ENCODE peak calls at places on chromosomes 3 and 15, in four cellular contexts. One of them, this sample, is unnamed.

GRCh38 chr15:71559616-71560015 is 250.7 kb upstream of the NR2E3 start:
- DNase-seq in K562: no peak
- DNase-seq in GM12878: no peak
- DNase-seq in SK-N-SH: no peak
- DNase-seq in this sample: no peak

GRCh38 chr3:123447749-123448502 is 964 bp downstream of the ADCY5 start:
- DNase-seq in K562: peak
- DNase-seq in GM12878: no peak
- DNase-seq in SK-N-SH: peak
- DNase-seq in this sample: peak

GRCh38 chr15:35630570-35630969 is 84.6 kb upstream of the DPH6 start:
- DNase-seq in K562: no peak
- DNase-seq in GM12878: no peak
- DNase-seq in SK-N-SH: no peak
- DNase-seq in this sample: no peak

GRCh38 chr3:29940759-29941319 is 660.0 kb downstream of the RBMS3 start:
- DNase-seq in K562: no peak
- DNase-seq in GM12878: no peak
- DNase-seq in SK-N-SH: no peak
- DNase-seq in this sample: no peak

GRCh38 chr15:20341901-20342605 is 199.5 kb downstream of the GOLGA6L6 start:
- DNase-seq in K562: peak
- DNase-seq in GM12878: no peak
- DNase-seq in SK-N-SH: no peak
- DNase-seq in this sample: no peak

GRCh38 chr3:186915808-186916796 is 14.2 kb upstream of the ST6GAL1 start:
- DNase-seq in K562: no peak
- DNase-seq in GM12878: no peak
- DNase-seq in SK-N-SH: peak
- DNase-seq in this sample: no peak

GRCh38 chr3:2983987-2984724 is 126.0 kb downstream of the IL5RA start:
- DNase-seq in K562: no peak
- DNase-seq in GM12878: no peak
- DNase-seq in SK-N-SH: no peak
- DNase-seq in this sample: no peak

GRCh38 chr3:13125092-13126015 is 52.1 kb upstream of the IQSEC1 start:
- DNase-seq in K562: no peak
- DNase-seq in GM12878: no peak
- DNase-seq in SK-N-SH: no peak
- DNase-seq in this sample: no peak

GRCh38 chr3:89104499-89104898 is 2.9 kb upstream of the EPHA3 start:
- DNase-seq in K562: no peak
- DNase-seq in GM12878: no peak
- DNase-seq in SK-N-SH: no peak
- DNase-seq in this sample: no peak

GRCh38 chr15:58407366-58407765 is 24.4 kb upstream of the LIPC start:
- DNase-seq in K562: no peak
- DNase-seq in GM12878: no peak
- DNase-seq in SK-N-SH: no peak
- DNase-seq in this sample: no peak

GRCh38 chr3:113057117-113057516 is 66.3 kb downstream of the GTPBP8 start:
- DNase-seq in K562: no peak
- DNase-seq in GM12878: peak
- DNase-seq in SK-N-SH: no peak
- DNase-seq in this sample: no peak

GRCh38 chr15:59668571-59668970 is 11.3 kb upstream of the GTF2A2 start:
- DNase-seq in K562: no peak
- DNase-seq in GM12878: no peak
- DNase-seq in SK-N-SH: no peak
- DNase-seq in this sample: no peak

GRCh38 chr3:114929971-114930732 is 216.9 kb downstream of the ZBTB20 start:
- DNase-seq in K562: no peak
- DNase-seq in GM12878: no peak
- DNase-seq in SK-N-SH: no peak
- DNase-seq in this sample: no peak
- TF ChIP-seq NRF1 in K562: no peak
- TF ChIP-seq NRF1 in GM12878: no peak
- TF ChIP-seq NRF1 in SK-N-SH: no peak
- TF ChIP-seq NRF1 in this sample: no peak

GRCh38 chr3:56136514-56136913 is 331.8 kb downstream of the ERC2 start:
- DNase-seq in K562: no peak
- DNase-seq in GM12878: no peak
- DNase-seq in SK-N-SH: no peak
- DNase-seq in this sample: no peak

GRCh38 chr3:56135941-56136340 is 332.3 kb downstream of the ERC2 start:
- DNase-seq in K562: no peak
- DNase-seq in GM12878: no peak
- DNase-seq in SK-N-SH: no peak
- DNase-seq in this sample: no peak

GRCh38 chr3:56132762-56133161 is 335.5 kb downstream of the ERC2 start:
- DNase-seq in K562: no peak
- DNase-seq in GM12878: no peak
- DNase-seq in SK-N-SH: no peak
- DNase-seq in this sample: no peak

GRCh38 chr3:56131976-56132590 is 336.2 kb downstream of the ERC2 start:
- DNase-seq in K562: peak
- DNase-seq in GM12878: no peak
- DNase-seq in SK-N-SH: no peak
- DNase-seq in this sample: no peak

GRCh38 chr3:56133423-56133822 is 334.8 kb downstream of the ERC2 start:
- DNase-seq in K562: no peak
- DNase-seq in GM12878: no peak
- DNase-seq in SK-N-SH: no peak
- DNase-seq in this sample: no peak
- TF ChIP-seq NRF1 in K562: no peak
- TF ChIP-seq NRF1 in GM12878: no peak
- TF ChIP-seq NRF1 in SK-N-SH: no peak
- TF ChIP-seq NRF1 in this sample: no peak

GRCh38 chr3:52216585-52217408 is 8.6 kb downstream of the TLR9 start:
- DNase-seq in K562: no peak
- DNase-seq in GM12878: no peak
- DNase-seq in SK-N-SH: peak
- DNase-seq in this sample: no peak
- TF ChIP-seq NRF1 in K562: no peak
- TF ChIP-seq NRF1 in GM12878: no peak
- TF ChIP-seq NRF1 in SK-N-SH: no peak
- TF ChIP-seq NRF1 in this sample: no peak

GRCh38 chr3:101588626-101589025 is 14.6 kb downstream of the PCNP start:
- DNase-seq in K562: no peak
- DNase-seq in GM12878: no peak
- DNase-seq in SK-N-SH: no peak
- DNase-seq in this sample: no peak
- TF ChIP-seq NRF1 in K562: no peak
- TF ChIP-seq NRF1 in GM12878: no peak
- TF ChIP-seq NRF1 in SK-N-SH: no peak
- TF ChIP-seq NRF1 in this sample: no peak

DNA sequence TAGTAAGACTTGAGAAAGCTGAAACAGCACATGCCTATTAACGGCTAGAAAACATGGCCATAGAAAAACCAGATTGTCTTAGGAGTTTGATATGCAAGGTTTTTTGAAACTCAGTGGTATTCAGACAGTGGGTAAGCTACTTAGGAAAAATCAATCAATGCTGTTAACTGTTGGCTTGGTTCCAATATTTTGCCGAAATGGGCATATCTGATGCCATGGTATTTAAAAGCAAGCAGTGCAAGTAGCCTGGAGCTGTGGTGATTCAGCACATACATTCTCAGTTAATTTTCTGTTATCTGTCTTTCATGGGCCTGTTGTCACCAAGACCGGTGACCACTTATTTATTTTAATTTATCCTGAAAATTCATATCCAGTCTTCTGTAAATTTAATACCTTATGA is 17.3 kb upstream of the SUCNR1 start:
- DNase-seq in K562: no peak
- DNase-seq in GM12878: no peak
- DNase-seq in SK-N-SH: no peak
- DNase-seq in this sample: no peak
- TF ChIP-seq NRF1 in K562: no peak
- TF ChIP-seq NRF1 in GM12878: no peak
- TF ChIP-seq NRF1 in SK-N-SH: no peak
- TF ChIP-seq NRF1 in this sample: no peak

GRCh38 chr15:70219256-70219919 is 121.7 kb upstream of the TLE3 start:
- DNase-seq in K562: no peak
- DNase-seq in GM12878: no peak
- DNase-seq in SK-N-SH: no peak
- DNase-seq in this sample: no peak
- TF ChIP-seq NRF1 in K562: no peak
- TF ChIP-seq NRF1 in GM12878: no peak
- TF ChIP-seq NRF1 in SK-N-SH: no peak
- TF ChIP-seq NRF1 in this sample: no peak

DNA sequence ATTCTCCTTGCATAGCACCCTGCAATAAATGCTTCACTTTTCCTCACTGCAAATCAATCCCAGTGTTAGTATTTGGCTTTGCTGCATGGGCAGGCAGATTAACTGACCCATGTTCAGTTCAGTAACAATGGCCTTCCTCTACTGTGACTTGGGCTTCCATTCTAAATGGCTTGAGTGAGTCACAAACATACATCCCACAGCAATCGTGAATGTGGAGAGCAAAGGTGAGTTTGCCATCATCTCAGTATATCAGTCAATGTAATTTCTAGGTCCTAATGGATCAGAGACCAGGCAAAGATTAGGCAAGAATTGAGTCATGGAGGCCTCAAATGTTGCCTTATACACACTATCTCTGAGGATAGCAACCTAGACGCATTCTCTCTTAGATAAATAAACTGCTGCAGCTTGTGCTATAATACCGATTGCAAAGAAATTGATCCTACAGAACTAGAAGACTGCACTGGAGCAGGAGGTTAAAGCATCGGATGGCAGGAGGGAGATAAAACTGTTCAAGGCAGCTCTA is 8.3 kb upstream of the ATP8B4 start:
- DNase-seq in K562: no peak
- DNase-seq in GM12878: no peak
- DNase-seq in SK-N-SH: no peak
- DNase-seq in this sample: no peak
- TF ChIP-seq NRF1 in K562: no peak
- TF ChIP-seq NRF1 in GM12878: no peak
- TF ChIP-seq NRF1 in SK-N-SH: no peak
- TF ChIP-seq NRF1 in this sample: no peak

GRCh38 chr3:46666471-46666845 is 27.0 kb downstream of the ALS2CL start:
- DNase-seq in K562: no peak
- DNase-seq in GM12878: no peak
- DNase-seq in SK-N-SH: peak
- DNase-seq in this sample: peak

GRCh38 chr3:46668116-46668515 is 25.4 kb downstream of the ALS2CL start:
- DNase-seq in K562: no peak
- DNase-seq in GM12878: no peak
- DNase-seq in SK-N-SH: peak
- DNase-seq in this sample: no peak

GRCh38 chr3:46665763-46666470 is 27.6 kb downstream of the ALS2CL start:
- DNase-seq in K562: no peak
- DNase-seq in GM12878: no peak
- DNase-seq in SK-N-SH: peak
- DNase-seq in this sample: peak

GRCh38 chr3:46667657-46668056 is 25.8 kb downstream of the ALS2CL start:
- DNase-seq in K562: no peak
- DNase-seq in GM12878: no peak
- DNase-seq in SK-N-SH: peak
- DNase-seq in this sample: no peak

DNA sequence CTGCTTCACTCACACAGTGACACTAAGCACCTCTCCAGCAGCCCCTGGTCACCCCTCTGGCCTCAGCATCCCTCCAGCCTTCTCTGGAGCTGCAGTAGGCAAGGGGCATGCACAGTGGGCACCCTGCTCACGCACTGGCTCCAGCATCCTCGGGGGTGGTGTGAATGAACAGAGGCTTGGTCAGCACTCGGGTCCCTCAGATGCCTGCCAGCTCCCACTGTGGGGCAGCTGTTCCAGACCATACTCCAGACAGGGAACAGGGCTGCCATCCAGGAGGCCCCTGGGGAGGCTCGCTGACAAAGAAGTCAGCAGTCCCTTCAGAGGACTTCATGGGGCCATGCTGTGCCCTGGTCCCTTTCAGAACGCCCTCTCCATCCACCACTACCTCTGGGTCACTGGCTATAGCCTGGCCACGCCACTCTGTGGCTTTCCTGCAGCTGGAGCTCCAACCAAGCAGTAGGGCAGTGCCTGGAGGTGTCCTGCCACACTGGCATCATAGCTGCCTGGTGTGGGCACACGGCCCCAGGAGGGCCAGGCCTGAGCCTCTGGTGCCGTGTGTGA is 26.3 kb downstream of the ALS2CL start:
- DNase-seq in K562: no peak
- DNase-seq in GM12878: no peak
- DNase-seq in SK-N-SH: peak
- DNase-seq in this sample: no peak
- TF ChIP-seq NRF1 in K562: no peak
- TF ChIP-seq NRF1 in GM12878: no peak
- TF ChIP-seq NRF1 in SK-N-SH: no peak
- TF ChIP-seq NRF1 in this sample: no peak

GRCh38 chr15:82105458-82106205 is 59.8 kb upstream of the MEX3B start:
- DNase-seq in K562: no peak
- DNase-seq in GM12878: no peak
- DNase-seq in SK-N-SH: no peak
- DNase-seq in this sample: no peak

GRCh38 chr15:82110144-82110543 is 64.3 kb upstream of the MEX3B start:
- DNase-seq in K562: no peak
- DNase-seq in GM12878: no peak
- DNase-seq in SK-N-SH: no peak
- DNase-seq in this sample: no peak

GRCh38 chr15:82106671-82107070 is 60.9 kb upstream of the MEX3B start:
- DNase-seq in K562: no peak
- DNase-seq in GM12878: no peak
- DNase-seq in SK-N-SH: no peak
- DNase-seq in this sample: no peak

GRCh38 chr15:82111918-82112317 is 66.1 kb upstream of the MEX3B start:
- DNase-seq in K562: no peak
- DNase-seq in GM12878: no peak
- DNase-seq in SK-N-SH: peak
- DNase-seq in this sample: no peak

GRCh38 chr15:82108489-82109078 is 62.8 kb upstream of the MEX3B start:
- DNase-seq in K562: peak
- DNase-seq in GM12878: no peak
- DNase-seq in SK-N-SH: peak
- DNase-seq in this sample: peak
- TF ChIP-seq NRF1 in K562: peak
- TF ChIP-seq NRF1 in GM12878: no peak
- TF ChIP-seq NRF1 in SK-N-SH: no peak
- TF ChIP-seq NRF1 in this sample: no peak